ENCODE peak calls at places on chromosomes 5 and 9, in nine cellular contexts. I is GM12864, Q is GM12865, Z is tibial nerve, R is cardiac fibroblast, E is OCI-LY7, X is transverse colon, F is AG04449, P is brain microvascular endothelial cell. W is an unnamed sample.

GRCh38 chr5:133228316-133228715 is 176.5 kb downstream of the HSPA4 start:
- DNase-seq in X (no peak), F (no peak), Q (no peak), R (no peak), P (no peak), I (no peak), E (no peak), Z (no peak), W (no peak)

GRCh38 chr5:142627371-142628217 is 58.3 kb downstream of the FGF1 start:
- DNase-seq in P (no peak), I (no peak), R (no peak), F (no peak), X (no peak), Z (no peak), Q (no peak), E (no peak), W (peak)

GRCh38 chr9:110048976-110049698 is 158.8 kb downstream of the C9orf152 start:
- DNase-seq in E (peak), R (peak), I (no peak), X (no peak), Z (no peak), F (no peak), Q (peak), P (no peak), W (no peak)

GRCh38 chr5:139481580-139482049 is 943 bp downstream of the STING1 start:
- DNase-seq in X (peak), E (no peak), I (no peak), Z (no peak), P (no peak), Q (peak), R (peak), F (no peak), W (peak)

GRCh38 chr5:171701138-171701537 is 84.5 kb upstream of the SMIM23 start:
- DNase-seq in P (no peak), Q (no peak), I (no peak), F (no peak), R (no peak), Z (no peak), X (no peak), E (no peak), W (no peak)

GRCh38 chr5:72596956-72597355 is 89.7 kb upstream of the ZNF366 start:
- DNase-seq in Q (no peak), P (peak), F (no peak), E (no peak), X (no peak), I (no peak), Z (no peak), R (peak), W (no peak)

GRCh38 chr5:157475432-157475831 is 15.4 kb downstream of the NIPAL4 start:
- DNase-seq in I (no peak), E (no peak), Z (no peak), P (no peak), F (no peak), X (no peak), Q (no peak), R (no peak), W (no peak)

GRCh38 chr9:88197781-88198345 is 59.6 kb upstream of the SPATA31C2 start:
- DNase-seq in Q (no peak), F (peak), R (peak), Z (no peak), I (no peak), E (no peak), X (no peak), P (peak), W (peak)

GRCh38 chr5:150783422-150783928 is 4.9 kb downstream of the SMIM3 start:
- DNase-seq in F (peak), I (peak), Z (peak), X (peak), Q (peak), P (peak), E (peak), R (peak), W (peak)

GRCh38 chr5:10601246-10602030 is 37.6 kb downstream of the ANKRD33B start:
- DNase-seq in E (peak), F (no peak), P (peak), Q (peak), Z (peak), I (no peak), X (peak), R (peak), W (peak)

GRCh38 chr5:37723147-37723961 is 116.5 kb downstream of the GDNF start:
- DNase-seq in R (peak), P (no peak), Q (peak), E (no peak), X (no peak), F (no peak), I (no peak), Z (no peak), W (peak)

GRCh38 chr9:69109152-69109551 is 64.9 kb upstream of the TJP2 start:
- DNase-seq in X (no peak), I (no peak), Q (no peak), E (no peak), R (no peak), P (no peak), Z (no peak), F (no peak), W (no peak)

GRCh38 chr5:68424799-68425537 is 209.4 kb downstream of the PIK3R1 start:
- DNase-seq in I (no peak), E (no peak), F (no peak), R (peak), X (no peak), Q (peak), P (peak), Z (no peak), W (peak)

GRCh38 chr5:53397141-53397794 is 83.2 kb upstream of the FST start:
- DNase-seq in R (peak), E (no peak), F (no peak), X (no peak), I (no peak), Z (no peak), P (no peak), Q (no peak), W (peak)

GRCh38 chr5:2780421-2781171 is 29.1 kb upstream of the IRX2 start:
- DNase-seq in Q (no peak), F (no peak), E (no peak), X (no peak), I (no peak), P (no peak), R (no peak), Z (no peak), W (no peak)

GRCh38 chr9:35553670-35554543 is 51.2 kb upstream of the TESK1 start:
- DNase-seq in P (peak), X (peak), Q (peak), E (peak), Z (peak), R (peak), I (no peak), F (no peak), W (peak)

GRCh38 chr9:116491659-116492058 is 195.4 kb upstream of the TRIM32 start:
- DNase-seq in Q (no peak), R (no peak), E (no peak), P (no peak), F (no peak), Z (no peak), X (no peak), I (no peak), W (no peak)

GRCh38 chr5:1594336-1595106 is 70.8 kb upstream of the LPCAT1 start:
- DNase-seq in R (peak), Z (peak), Q (peak), E (no peak), P (no peak), F (no peak), X (peak), I (peak), W (peak)

GRCh38 chr5:42944989-42945388 is 95.1 kb downstream of the ANXA2R start:
- DNase-seq in X (no peak), E (no peak), R (peak), I (no peak), Z (no peak), F (peak), Q (no peak), P (peak), W (peak)

GRCh38 chr5:170635706-170636105 is 131.9 kb downstream of the KCNIP1 start:
- DNase-seq in Z (no peak), X (no peak), F (no peak), P (no peak), E (no peak), Q (no peak), R (no peak), I (no peak), W (no peak)

GRCh38 chr5:170633235-170634041 is 129.6 kb downstream of the KCNIP1 start:
- DNase-seq in X (peak), R (peak), Z (peak), I (no peak), E (no peak), F (peak), Q (no peak), P (peak), W (peak)

GRCh38 chr5:170636206-170636605 is 132.4 kb downstream of the KCNIP1 start:
- DNase-seq in F (no peak), Q (no peak), X (no peak), Z (no peak), I (no peak), R (no peak), P (no peak), E (no peak), W (no peak)

GRCh38 chr5:170632985-170633234 is 129.1 kb downstream of the KCNIP1 start:
- DNase-seq in F (no peak), E (peak), Q (peak), I (no peak), Z (peak), X (peak), R (no peak), P (no peak), W (no peak)

DNA sequence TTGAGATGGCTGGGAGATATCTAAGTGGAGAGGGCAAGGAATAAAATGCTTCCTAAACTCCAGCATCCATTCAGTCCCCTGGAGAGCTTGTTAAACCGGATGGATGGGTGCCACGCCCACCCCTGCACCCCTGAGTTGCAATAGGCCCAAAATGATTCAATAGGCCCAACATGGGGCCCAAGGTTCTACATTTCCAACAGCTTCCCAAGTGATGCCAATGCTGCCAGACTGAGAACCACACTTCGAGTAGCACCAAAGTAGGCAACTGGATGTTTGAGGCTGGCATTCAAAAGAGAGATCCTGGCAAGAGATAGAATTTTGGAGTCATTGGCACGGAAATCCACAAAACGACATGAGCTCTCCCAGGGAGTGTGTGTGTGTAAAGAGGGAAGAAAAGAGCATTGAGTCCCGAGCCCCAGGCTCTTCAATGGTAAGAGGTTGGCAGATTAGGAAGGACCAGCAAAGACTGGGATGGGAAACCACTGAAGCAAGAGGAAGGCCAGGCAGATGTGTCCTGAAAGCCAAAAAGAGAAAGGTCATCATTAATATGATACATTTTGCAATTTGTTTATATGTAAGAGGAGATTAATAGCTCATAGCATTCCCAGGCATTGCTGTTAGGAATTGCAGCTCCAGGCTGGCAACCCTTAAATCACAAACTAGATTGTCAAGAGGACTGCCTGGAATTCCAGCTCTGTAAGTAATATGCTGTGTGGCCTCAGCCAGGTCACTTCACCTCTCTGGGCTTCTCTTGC is 130.6 kb downstream of the KCNIP1 start:
- DNase-seq in P (no peak), X (no peak), Z (no peak), E (no peak), I (no peak), R (no peak), F (no peak), Q (no peak), W (no peak)
- H3K4me3 ChIP-seq in P (no peak), X (no peak), Z (no peak), E (no peak), I (no peak), R (no peak), F (no peak), Q (no peak), W (no peak)

GRCh38 chr9:89536145-89536574 is 38.2 kb upstream of the SEMA4D start:
- DNase-seq in Z (no peak), R (no peak), P (no peak), F (no peak), Q (peak), E (no peak), X (no peak), I (no peak), W (no peak)
- H3K4me3 ChIP-seq in Z (no peak), R (no peak), P (no peak), F (no peak), Q (no peak), E (no peak), X (no peak), I (no peak), W (no peak)

DNA sequence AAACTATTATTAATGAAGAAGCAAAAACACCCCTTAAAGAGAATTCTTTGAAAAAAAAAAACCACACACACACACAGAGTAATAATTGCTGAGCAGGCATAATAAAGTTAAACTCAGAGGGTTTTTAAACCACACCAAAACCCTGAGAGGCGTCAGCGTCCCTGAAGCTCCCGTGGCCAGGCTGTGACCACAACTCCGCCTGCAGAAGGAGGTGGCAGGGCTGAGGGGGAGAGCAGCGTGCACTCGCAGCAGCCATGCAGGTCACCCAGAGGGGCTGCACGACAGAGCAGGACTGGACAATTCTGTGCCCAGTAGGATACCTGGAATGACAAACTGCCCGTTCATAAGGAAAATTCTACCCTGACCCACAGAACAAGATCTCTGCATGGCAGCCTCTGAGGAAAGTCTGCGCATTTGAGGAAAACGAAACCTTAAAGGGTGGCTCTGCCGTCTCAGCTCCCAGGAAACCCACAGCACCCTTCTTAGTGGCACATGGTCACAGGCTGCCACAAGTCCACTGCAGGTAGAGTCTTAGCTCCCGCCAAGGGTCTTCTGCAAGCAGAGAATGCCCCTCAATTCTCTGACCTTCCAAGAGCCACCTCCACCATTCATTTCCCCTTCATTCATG is 44.0 kb downstream of the ROR2 start:
- DNase-seq in Z (peak), P (no peak), Q (no peak), I (no peak), F (no peak), X (peak), R (no peak), E (peak), W (no peak)
- H3K4me3 ChIP-seq in Z (no peak), P (peak), Q (peak), I (peak), F (peak), X (peak), R (no peak), E (peak), W (peak)

GRCh38 chr5:181161534-181162175 is 14.3 kb downstream of the OR2V2 start:
- DNase-seq in P (no peak), I (no peak), R (no peak), F (no peak), X (no peak), Z (no peak), Q (no peak), E (no peak), W (no peak)

GRCh38 chr5:181163487-181164075 is 16.2 kb downstream of the OR2V2 start:
- DNase-seq in X (no peak), I (no peak), P (no peak), Z (no peak), Q (peak), F (no peak), R (peak), E (peak), W (no peak)

GRCh38 chr5:181159286-181160143 is 12.1 kb downstream of the OR2V2 start:
- DNase-seq in Z (peak), P (peak), E (peak), X (peak), Q (peak), F (no peak), R (peak), I (no peak), W (peak)

GRCh38 chr5:181158869-181159268 is 11.5 kb downstream of the OR2V2 start:
- DNase-seq in X (no peak), F (no peak), P (no peak), E (no peak), Z (no peak), I (no peak), R (no peak), Q (no peak), W (no peak)

DNA sequence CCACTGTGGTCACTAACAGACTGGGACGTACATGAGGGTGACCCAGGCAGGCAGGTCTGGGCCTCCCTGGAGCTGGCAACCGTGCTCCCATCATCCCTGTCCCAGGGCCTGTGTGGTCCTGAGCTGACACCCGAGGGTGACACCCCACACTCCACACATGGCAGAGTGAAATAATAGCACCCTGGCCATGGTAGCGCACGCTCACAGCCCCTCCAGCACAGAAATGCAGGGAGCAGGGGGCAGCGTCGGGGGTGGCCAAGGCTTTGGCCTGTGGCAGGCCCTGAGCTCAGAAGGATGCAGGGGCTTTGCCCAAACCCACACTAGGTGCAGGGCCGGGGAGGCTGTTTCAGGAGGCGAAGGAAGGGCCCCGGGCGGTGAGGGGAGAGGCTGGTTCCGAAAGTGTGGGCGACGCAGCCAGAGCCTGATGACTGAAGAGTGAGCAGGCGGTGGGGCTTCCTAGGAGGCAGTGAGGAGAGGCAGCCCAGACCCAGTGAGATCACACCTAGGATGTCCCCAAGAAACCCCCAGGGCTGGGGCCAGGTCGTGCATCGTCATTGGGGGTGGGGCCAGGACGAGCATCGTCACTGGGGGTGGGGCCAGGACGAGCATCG is 12.9 kb downstream of the OR2V2 start:
- DNase-seq in R (peak), Z (peak), Q (peak), X (peak), E (peak), I (no peak), F (no peak), P (peak), W (peak)
- H3K4me3 ChIP-seq in R (peak), Z (peak), Q (peak), X (peak), E (peak), I (peak), F (peak), P (peak), W (peak)

DNA sequence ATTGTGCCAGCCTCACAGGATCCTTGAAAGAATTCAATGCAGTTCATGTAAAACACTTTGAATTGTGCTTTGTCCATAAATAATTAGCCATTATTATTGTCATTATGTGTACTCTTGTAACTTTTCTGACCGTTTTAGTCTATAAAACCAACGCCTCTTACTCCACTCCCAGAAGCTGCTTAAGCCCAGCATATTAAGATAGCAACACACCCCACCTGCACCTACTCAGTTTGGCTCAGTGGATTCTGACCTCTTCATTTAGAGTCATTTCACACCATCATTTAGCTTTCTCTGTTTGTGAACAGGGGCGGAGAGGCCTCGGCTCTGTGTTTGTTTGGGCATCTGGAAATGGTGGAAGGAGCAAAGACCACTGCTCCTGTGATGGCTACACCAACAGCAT is 205.1 kb downstream of the PCSK5 start:
- DNase-seq in X (no peak), Q (no peak), E (no peak), R (no peak), F (no peak), Z (no peak), I (no peak), P (no peak), W (no peak)
- H3K4me3 ChIP-seq in X (no peak), Q (no peak), E (no peak), R (no peak), F (no peak), Z (no peak), I (no peak), P (no peak), W (no peak)

GRCh38 chr9:911003-911402 is 65.5 kb upstream of the DMRT3 start:
- DNase-seq in P (no peak), E (peak), R (no peak), Z (no peak), Q (no peak), X (no peak), F (no peak), I (no peak), W (no peak)
- H3K4me3 ChIP-seq in P (no peak), E (no peak), R (no peak), Z (no peak), Q (no peak), X (no peak), F (no peak), I (no peak), W (no peak)

W was measured in fibroblast of mammary gland.